ENCODE peak calls at places on chromosomes 16 and 17, in four cellular contexts. R, J, W and Y are unnamed samples.
A peak's percentile ranks its signal among the peaks of the same experiment; 100 is the strongest.

GRCh38 chr17:61454095-61454931 is 2.1 kb downstream of the TBX4 start:
- DNase-seq in R (no peak), J (peak; percentile 19), W (no peak), Y (no peak)

GRCh38 chr17:78751447-78752067 is 30.5 kb downstream of the CYTH1 start:
- DNase-seq in R (no peak), J (no peak), W (peak; percentile 8), Y (no peak)

GRCh38 chr17:21286066-21286770 is 1.7 kb downstream of the MAP2K3 start:
- DNase-seq in R (peak; percentile 99), J (peak; percentile 99), W (no peak), Y (peak; percentile 97)

GRCh38 chr17:55420067-55420775 is 1.4 kb downstream of the MMD start:
- DNase-seq in R (no peak), J (no peak), W (no peak), Y (no peak)

GRCh38 chr17:73358668-73359067 is 46.9 kb upstream of the CDC42EP4 start:
- DNase-seq in R (no peak), J (no peak), W (no peak), Y (no peak)

GRCh38 chr17:76199466-76199865 is 40.8 kb downstream of the RNF157 start:
- DNase-seq in R (no peak), J (no peak), W (no peak), Y (no peak)

GRCh38 chr16:30934827-30935557 is 11.6 kb downstream of the FBXL19 start:
- DNase-seq in R (peak; percentile 43), J (peak; percentile 70), W (peak; percentile 17), Y (peak; percentile 57)

GRCh38 chr17:80585880-80586279 is 41.2 kb downstream of the RPTOR start:
- DNase-seq in R (no peak), J (no peak), W (no peak), Y (no peak)

GRCh38 chr17:73401911-73402310 is 90.1 kb upstream of the CDC42EP4 start:
- DNase-seq in R (no peak), J (no peak), W (peak; percentile 46), Y (no peak)

GRCh38 chr17:39166437-39167335 is 725 bp upstream of the ARL5C start:
- DNase-seq in R (no peak), J (no peak), W (no peak), Y (no peak)

GRCh38 chr17:32142857-32143524 is 689 bp downstream of the RHOT1 start:
- DNase-seq in R (peak; percentile 75), J (peak; percentile 68), W (peak; percentile 27), Y (peak; percentile 73)

GRCh38 chr17:53722407-53722806 is 100.3 kb upstream of the KIF2B start:
- DNase-seq in R (peak; percentile 79), J (peak; percentile 93), W (no peak), Y (no peak)

GRCh38 chr16:12639044-12639443 is 164.6 kb downstream of the CPPED1 start:
- DNase-seq in R (no peak), J (peak; percentile 76), W (no peak), Y (peak; percentile 71)

GRCh38 chr17:44222112-44222869 is 2.8 kb upstream of the UBTF start:
- DNase-seq in R (peak; percentile 83), J (peak; percentile 89), W (peak; percentile 50), Y (peak; percentile 60)

GRCh38 chr16:71846443-71846842 is 667 bp downstream of the ATXN1L start:
- DNase-seq in R (no peak), J (peak; percentile 69), W (peak; percentile 77), Y (peak; percentile 8)

GRCh38 chr16:9364721-9365693 is 273.6 kb downstream of the HAPSTR1 start:
- DNase-seq in R (no peak), J (no peak), W (no peak), Y (no peak)

GRCh38 chr17:79933863-79934652 is 94.8 kb upstream of the CBX4 start:
- DNase-seq in R (peak; percentile 73), J (peak; percentile 23), W (no peak), Y (peak; percentile 62)

GRCh38 chr16:29678691-29679267 is at the start of gene QPRT:
- DNase-seq in R (no peak), J (no peak), W (no peak), Y (peak; percentile 78)

DNA sequence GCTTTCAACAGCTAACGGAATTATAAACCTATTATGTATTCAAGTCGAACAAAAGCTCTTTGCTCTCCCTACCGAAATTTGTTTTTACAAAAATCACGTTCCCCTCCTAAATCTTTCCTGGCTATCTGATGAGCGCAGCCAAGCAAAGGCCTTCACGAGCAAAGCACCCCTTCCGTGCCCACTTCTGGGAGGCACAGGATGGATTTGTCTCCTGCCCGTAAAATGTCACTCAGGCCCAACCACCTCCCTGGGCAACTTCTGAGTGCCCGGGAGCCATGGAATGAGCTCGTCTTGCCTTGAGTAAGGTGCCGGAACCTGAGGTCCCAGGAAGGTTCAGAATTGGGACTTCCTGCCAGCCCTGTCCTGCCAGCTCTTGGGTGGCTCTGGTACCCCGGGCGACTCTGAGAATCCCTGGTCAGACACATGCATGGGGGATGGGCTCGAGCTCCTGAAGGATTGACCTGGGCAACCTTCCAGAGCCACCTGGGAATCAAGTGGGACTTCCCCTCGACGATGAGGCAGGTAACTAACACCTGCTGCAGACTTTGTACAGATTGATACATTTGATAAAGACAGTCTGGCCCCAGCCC is 19.8 kb downstream of the SLC7A5 start:
- DNase-seq in R (no peak), J (no peak), W (no peak), Y (no peak)
- H3F3A ChIP-seq in R (no peaks in the 10 kb centered on the region), J (peaks cover 5% of the 10 kb centered on the region), W (no peaks in the 10 kb centered on the region), Y (peaks cover 27% of the 10 kb centered on the region)

DNA sequence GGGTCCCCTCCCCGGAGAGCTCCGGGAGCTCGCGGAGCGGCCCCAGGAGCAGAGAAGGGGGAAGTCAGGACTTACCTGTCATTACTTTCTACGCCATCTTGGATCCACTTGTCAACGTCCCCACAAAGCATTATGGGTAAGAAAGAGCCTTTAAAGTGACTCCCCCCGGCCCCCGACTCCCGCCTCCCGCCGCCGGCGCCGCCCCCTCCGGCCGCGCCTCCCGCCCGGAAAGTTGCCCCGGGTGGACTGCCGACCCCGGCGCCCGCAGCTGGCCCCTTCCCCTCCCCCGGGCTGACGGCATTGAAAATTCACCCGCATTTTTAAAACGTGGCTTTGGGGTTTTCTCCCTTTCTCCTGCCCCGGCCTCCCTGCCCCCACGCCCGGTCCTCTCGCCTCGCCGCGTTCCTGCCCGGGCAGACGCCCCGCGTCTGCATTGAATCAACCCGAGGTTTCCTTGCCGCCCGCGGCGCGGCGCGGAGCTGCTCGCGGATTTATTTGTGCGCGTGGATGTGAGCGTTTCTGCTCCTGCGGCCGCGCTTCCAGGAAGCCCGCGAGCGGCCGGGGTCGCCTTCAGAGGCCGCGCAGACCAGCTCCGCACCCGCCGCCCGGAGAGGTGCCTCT is at the start of gene HELZ:
- DNase-seq in R (peak; percentile 87), J (peak; percentile 92), W (peak; percentile 90), Y (peak; percentile 77)
- TF ChIP-seq EZH2 in R (no peak), J (no peak), W (no peak), Y (no peak)

GRCh38 chr17:81863123-81863675 is 2.9 kb upstream of the P4HB start:
- DNase-seq in R (no peak), J (peak; percentile 50), W (no peak), Y (no peak)

GRCh38 chr17:81865733-81866439 is 5.3 kb downstream of the ARHGDIA start:
- DNase-seq in R (peak; percentile 45), J (peak; percentile 58), W (peak; percentile 5), Y (no peak)

GRCh38 chr17:81866440-81867122 is 4.6 kb downstream of the ARHGDIA start:
- DNase-seq in R (no peak), J (peak; percentile 45), W (no peak), Y (no peak)

GRCh38 chr17:81865358-81865732 is 5.0 kb upstream of the P4HB start:
- DNase-seq in R (no peak), J (no peak), W (no peak), Y (no peak)

DNA sequence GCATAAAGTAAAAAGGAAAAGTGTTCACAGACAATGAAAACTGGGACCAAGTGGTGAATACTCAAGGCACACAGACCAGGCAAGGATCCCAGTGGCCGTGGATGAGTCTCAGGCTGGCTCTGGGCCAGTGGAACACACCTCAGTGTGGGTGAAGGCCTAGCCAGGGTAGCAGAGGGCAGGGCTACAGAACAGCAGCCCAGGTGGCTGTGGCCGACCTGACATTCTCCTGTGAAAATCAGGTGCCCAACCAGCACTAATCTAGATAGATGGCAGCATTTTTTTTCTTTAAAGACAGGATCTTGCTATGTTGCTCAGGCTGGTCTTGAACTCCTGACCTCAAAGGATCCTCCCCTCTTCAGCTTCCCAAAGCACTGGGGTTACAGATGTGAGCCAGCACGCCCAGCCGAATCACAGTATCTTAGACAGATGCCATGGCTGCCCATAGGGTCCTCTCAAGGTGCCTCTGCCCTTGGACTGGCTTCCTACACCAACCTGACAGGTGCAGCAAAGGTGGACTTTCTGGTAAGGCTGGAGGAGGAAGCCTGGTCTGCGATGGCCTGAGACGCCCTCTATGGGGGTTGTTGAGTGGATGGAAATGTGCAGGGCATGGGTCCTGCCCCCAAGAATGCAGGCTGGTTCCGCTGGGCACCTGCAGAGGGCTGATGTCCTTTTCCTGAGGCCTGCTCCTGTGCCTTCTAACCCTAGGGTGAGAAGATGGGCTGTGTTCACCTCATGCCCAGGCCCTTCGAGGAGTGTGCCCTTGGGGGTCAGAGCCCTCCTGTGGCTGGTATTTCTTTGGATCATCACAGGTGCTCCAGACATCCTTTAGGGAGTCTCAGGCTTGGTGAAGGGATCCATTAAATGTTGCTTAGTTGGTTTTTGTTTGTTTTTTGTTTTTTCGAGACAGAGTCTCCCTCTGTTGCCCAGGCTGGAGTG is 3.8 kb upstream of the P4HB start:
- DNase-seq in R (no peak), J (peak; percentile 39), W (peak; percentile 6), Y (no peak)
- H3F3A ChIP-seq in R (peaks cover 21% of the 10 kb centered on the region), J (peaks cover 45% of the 10 kb centered on the region), W (peaks cover 59% of the 10 kb centered on the region), Y (peaks cover 54% of the 10 kb centered on the region)

GRCh38 chr17:48630925-48631692 is 5.0 kb upstream of the HOXB9 start:
- DNase-seq in R (no peak), J (no peak), W (no peak), Y (no peak)

GRCh38 chr17:48632579-48633265 is 6.6 kb upstream of the HOXB9 start:
- DNase-seq in R (no peak), J (no peak), W (no peak), Y (no peak)

GRCh38 chr17:48634446-48635208 is 8.5 kb upstream of the HOXB9 start:
- DNase-seq in R (no peak), J (no peak), W (no peak), Y (no peak)

GRCh38 chr17:48631693-48632578 is 5.8 kb upstream of the HOXB9 start:
- DNase-seq in R (no peak), J (no peak), W (no peak), Y (no peak)

DNA sequence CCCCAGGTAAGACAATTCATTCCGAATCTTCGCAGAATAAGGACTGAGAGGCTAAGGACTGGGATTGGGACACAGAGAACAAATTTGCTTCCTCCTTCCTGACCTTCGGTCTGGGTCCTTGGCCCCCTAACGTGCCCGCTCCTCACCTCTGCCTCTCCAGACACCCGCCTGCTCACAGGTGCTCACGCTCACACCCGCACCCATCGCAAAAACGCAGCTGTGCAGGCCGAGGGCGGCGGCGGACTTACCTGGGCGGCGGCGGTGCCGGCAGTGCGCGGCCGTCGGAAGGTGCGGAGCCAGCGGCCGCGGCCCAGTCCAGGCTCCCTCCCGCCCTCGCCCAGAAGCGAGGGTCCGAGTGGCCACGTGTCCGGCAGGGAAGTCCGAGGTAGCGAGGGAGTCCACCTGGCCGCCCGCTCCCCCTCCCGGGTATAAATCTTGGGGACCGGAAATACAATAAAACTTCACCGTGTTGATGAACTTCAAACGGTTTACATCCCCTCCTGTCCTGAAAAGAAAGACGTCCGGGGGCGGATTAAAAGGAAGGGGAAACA is 7.2 kb upstream of the HOXB9 start:
- DNase-seq in R (no peak), J (no peak), W (no peak), Y (no peak)
- TF ChIP-seq EZH2 in R (no peak), J (no peak), W (no peak), Y (no peak)